ENCODE peak calls at places on chromosomes 1 and 21, in ten cellular contexts. One of them, this sample, is unnamed.
A peak's percentile ranks its signal among the peaks of the same experiment; 100 is the strongest.

GRCh38 chr1:12157366-12158231 is 9.2 kb upstream of the TNFRSF1B start:
- DNase-seq in neural crest cell: no peak
- DNase-seq in GM23338: no peak
- DNase-seq in OCI-LY7: no peak
- DNase-seq in osteocyte: no peak
- DNase-seq in colonic mucosa: no peak
- DNase-seq in Calu3: no peak
- DNase-seq in CD8-positive, alpha-beta T cell: no peak
- DNase-seq in activated B cell treated with CpG ODN at 0.5 μM for 24 hours: no peak
- DNase-seq in astrocyte of the cerebellum: no peak
- DNase-seq in this sample: no peak

GRCh38 chr1:119569095-119569494 is 62.1 kb downstream of the HSD3B1 start:
- DNase-seq in neural crest cell: no peak
- DNase-seq in GM23338: no peak
- DNase-seq in OCI-LY7: no peak
- DNase-seq in osteocyte: no peak
- DNase-seq in colonic mucosa: no peak
- DNase-seq in Calu3: no peak
- DNase-seq in CD8-positive, alpha-beta T cell: no peak
- DNase-seq in activated B cell treated with CpG ODN at 0.5 μM for 24 hours: no peak
- DNase-seq in astrocyte of the cerebellum: no peak
- DNase-seq in this sample: no peak

GRCh38 chr1:27451346-27451745 is 38.6 kb downstream of the WASF2 start:
- DNase-seq in neural crest cell: no peak
- DNase-seq in GM23338: no peak
- DNase-seq in OCI-LY7: peak; percentile 29
- DNase-seq in osteocyte: no peak
- DNase-seq in colonic mucosa: no peak
- DNase-seq in Calu3: no peak
- DNase-seq in CD8-positive, alpha-beta T cell: no peak
- DNase-seq in activated B cell treated with CpG ODN at 0.5 μM for 24 hours: no peak
- DNase-seq in astrocyte of the cerebellum: no peak
- DNase-seq in this sample: no peak

GRCh38 chr1:230375795-230376194 is 50.3 kb downstream of the PGBD5 start:
- DNase-seq in neural crest cell: peak; percentile 13
- DNase-seq in GM23338: no peak
- DNase-seq in OCI-LY7: no peak
- DNase-seq in osteocyte: no peak
- DNase-seq in colonic mucosa: no peak
- DNase-seq in Calu3: no peak
- DNase-seq in CD8-positive, alpha-beta T cell: no peak
- DNase-seq in activated B cell treated with CpG ODN at 0.5 μM for 24 hours: no peak
- DNase-seq in astrocyte of the cerebellum: no peak
- DNase-seq in this sample: no peak

GRCh38 chr1:201346337-201346939 is 31.0 kb downstream of the TNNT2 start:
- DNase-seq in neural crest cell: peak; percentile 48
- DNase-seq in GM23338: peak; percentile 88
- DNase-seq in OCI-LY7: peak; percentile 23
- DNase-seq in osteocyte: no peak
- DNase-seq in colonic mucosa: peak; percentile 65
- DNase-seq in Calu3: peak; percentile 82
- DNase-seq in CD8-positive, alpha-beta T cell: no peak
- DNase-seq in activated B cell treated with CpG ODN at 0.5 μM for 24 hours: no peak
- DNase-seq in astrocyte of the cerebellum: peak; percentile 24
- DNase-seq in this sample: no peak

GRCh38 chr1:163315773-163316374 is 5.9 kb upstream of the NUF2 start:
- DNase-seq in neural crest cell: peak; percentile 41
- DNase-seq in GM23338: peak; percentile 68
- DNase-seq in OCI-LY7: peak; percentile 62
- DNase-seq in osteocyte: no peak
- DNase-seq in colonic mucosa: peak; percentile 24
- DNase-seq in Calu3: peak; percentile 59
- DNase-seq in CD8-positive, alpha-beta T cell: peak; percentile 28
- DNase-seq in activated B cell treated with CpG ODN at 0.5 μM for 24 hours: no peak
- DNase-seq in astrocyte of the cerebellum: peak; percentile 38
- DNase-seq in this sample: no peak

GRCh38 chr1:153663211-153663610 is 4.7 kb downstream of the SNAPIN start:
- DNase-seq in neural crest cell: no peak
- DNase-seq in GM23338: no peak
- DNase-seq in OCI-LY7: no peak
- DNase-seq in osteocyte: no peak
- DNase-seq in colonic mucosa: no peak
- DNase-seq in Calu3: no peak
- DNase-seq in CD8-positive, alpha-beta T cell: no peak
- DNase-seq in activated B cell treated with CpG ODN at 0.5 μM for 24 hours: no peak
- DNase-seq in astrocyte of the cerebellum: no peak
- DNase-seq in this sample: no peak

GRCh38 chr1:106924360-106924759 is 132.1 kb upstream of the PRMT6 start:
- DNase-seq in neural crest cell: no peak
- DNase-seq in GM23338: peak; percentile 74
- DNase-seq in OCI-LY7: no peak
- DNase-seq in osteocyte: no peak
- DNase-seq in colonic mucosa: no peak
- DNase-seq in Calu3: no peak
- DNase-seq in CD8-positive, alpha-beta T cell: no peak
- DNase-seq in activated B cell treated with CpG ODN at 0.5 μM for 24 hours: no peak
- DNase-seq in astrocyte of the cerebellum: peak; percentile 18
- DNase-seq in this sample: no peak

GRCh38 chr1:55214903-55215193 is 316 bp downstream of the USP24 start:
- DNase-seq in neural crest cell: peak; percentile 44
- DNase-seq in GM23338: peak; percentile 62
- DNase-seq in OCI-LY7: no peak
- DNase-seq in osteocyte: peak; percentile 86
- DNase-seq in colonic mucosa: peak; percentile 38
- DNase-seq in Calu3: peak; percentile 31
- DNase-seq in CD8-positive, alpha-beta T cell: no peak
- DNase-seq in activated B cell treated with CpG ODN at 0.5 μM for 24 hours: no peak
- DNase-seq in astrocyte of the cerebellum: no peak
- DNase-seq in this sample: no peak

GRCh38 chr1:71242239-71242638 is 161.4 kb upstream of the ZRANB2 start:
- DNase-seq in neural crest cell: no peak
- DNase-seq in GM23338: no peak
- DNase-seq in OCI-LY7: no peak
- DNase-seq in osteocyte: no peak
- DNase-seq in colonic mucosa: no peak
- DNase-seq in Calu3: no peak
- DNase-seq in CD8-positive, alpha-beta T cell: no peak
- DNase-seq in activated B cell treated with CpG ODN at 0.5 μM for 24 hours: no peak
- DNase-seq in astrocyte of the cerebellum: no peak
- DNase-seq in this sample: no peak

DNA sequence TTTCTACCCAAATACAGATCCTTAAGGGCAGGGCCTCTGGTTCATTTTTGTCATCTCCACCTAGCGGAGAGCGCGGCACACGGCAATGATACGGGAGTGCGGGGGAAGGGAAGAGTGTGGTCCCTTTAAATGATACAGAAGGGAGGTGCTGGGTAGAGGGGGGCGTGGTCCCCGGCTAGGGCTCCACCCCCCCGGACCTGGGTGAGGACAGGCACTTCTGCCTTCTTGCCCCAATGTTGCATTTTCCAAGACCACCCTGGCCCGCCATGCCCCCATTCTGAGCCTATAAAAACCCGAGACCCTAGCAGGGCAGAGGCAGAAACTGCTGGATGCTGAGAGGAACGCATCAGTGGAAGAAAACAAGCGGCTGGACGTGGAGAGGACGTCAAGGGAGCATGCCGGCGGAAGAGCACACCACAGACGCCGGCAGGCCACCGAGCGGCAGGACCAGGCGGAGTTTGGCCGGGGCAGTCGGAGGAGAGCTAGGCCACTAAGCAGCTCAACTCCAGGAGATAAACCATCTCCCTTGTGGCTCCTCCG is 30.0 kb downstream of the LRRC3 start:
- DNase-seq in neural crest cell: peak; percentile 65
- DNase-seq in GM23338: peak; percentile 87
- DNase-seq in OCI-LY7: no peak
- DNase-seq in osteocyte: no peak
- DNase-seq in colonic mucosa: peak; percentile 33
- DNase-seq in Calu3: no peak
- DNase-seq in CD8-positive, alpha-beta T cell: peak; percentile 60
- DNase-seq in activated B cell treated with CpG ODN at 0.5 μM for 24 hours: no peak
- DNase-seq in astrocyte of the cerebellum: no peak
- DNase-seq in this sample: no peak
- TF ChIP-seq CTCF in neural crest cell: peak; percentile 63
- TF ChIP-seq CTCF in GM23338: peak; percentile 59
- TF ChIP-seq CTCF in OCI-LY7: no peak
- TF ChIP-seq CTCF in osteocyte: peak; percentile 35
- TF ChIP-seq CTCF in colonic mucosa: no peak
- TF ChIP-seq CTCF in Calu3: no peak
- TF ChIP-seq CTCF in CD8-positive, alpha-beta T cell: no peak
- TF ChIP-seq CTCF in activated B cell treated with CpG ODN at 0.5 μM for 24 hours: no peak
- TF ChIP-seq CTCF in astrocyte of the cerebellum: no peak
- TF ChIP-seq CTCF in this sample: no peak

GRCh38 chr21:41500354-41500753 is 7.6 kb downstream of the TMPRSS2 start:
- DNase-seq in neural crest cell: no peak
- DNase-seq in GM23338: no peak
- DNase-seq in OCI-LY7: no peak
- DNase-seq in osteocyte: no peak
- DNase-seq in colonic mucosa: no peak
- DNase-seq in Calu3: no peak
- DNase-seq in CD8-positive, alpha-beta T cell: no peak
- DNase-seq in activated B cell treated with CpG ODN at 0.5 μM for 24 hours: no peak
- DNase-seq in astrocyte of the cerebellum: no peak
- DNase-seq in this sample: no peak

GRCh38 chr21:41500931-41501381 is 7.0 kb downstream of the TMPRSS2 start:
- DNase-seq in neural crest cell: no peak
- DNase-seq in GM23338: no peak
- DNase-seq in OCI-LY7: no peak
- DNase-seq in osteocyte: no peak
- DNase-seq in colonic mucosa: peak; percentile 79
- DNase-seq in Calu3: peak; percentile 53
- DNase-seq in CD8-positive, alpha-beta T cell: no peak
- DNase-seq in activated B cell treated with CpG ODN at 0.5 μM for 24 hours: no peak
- DNase-seq in astrocyte of the cerebellum: no peak
- DNase-seq in this sample: no peak

GRCh38 chr21:41503331-41503730 is 4.6 kb downstream of the TMPRSS2 start:
- DNase-seq in neural crest cell: no peak
- DNase-seq in GM23338: no peak
- DNase-seq in OCI-LY7: no peak
- DNase-seq in osteocyte: no peak
- DNase-seq in colonic mucosa: no peak
- DNase-seq in Calu3: no peak
- DNase-seq in CD8-positive, alpha-beta T cell: no peak
- DNase-seq in activated B cell treated with CpG ODN at 0.5 μM for 24 hours: no peak
- DNase-seq in astrocyte of the cerebellum: no peak
- DNase-seq in this sample: no peak

GRCh38 chr21:41499920-41500319 is 8.0 kb downstream of the TMPRSS2 start:
- DNase-seq in neural crest cell: no peak
- DNase-seq in GM23338: no peak
- DNase-seq in OCI-LY7: no peak
- DNase-seq in osteocyte: no peak
- DNase-seq in colonic mucosa: no peak
- DNase-seq in Calu3: no peak
- DNase-seq in CD8-positive, alpha-beta T cell: no peak
- DNase-seq in activated B cell treated with CpG ODN at 0.5 μM for 24 hours: no peak
- DNase-seq in astrocyte of the cerebellum: no peak
- DNase-seq in this sample: no peak

DNA sequence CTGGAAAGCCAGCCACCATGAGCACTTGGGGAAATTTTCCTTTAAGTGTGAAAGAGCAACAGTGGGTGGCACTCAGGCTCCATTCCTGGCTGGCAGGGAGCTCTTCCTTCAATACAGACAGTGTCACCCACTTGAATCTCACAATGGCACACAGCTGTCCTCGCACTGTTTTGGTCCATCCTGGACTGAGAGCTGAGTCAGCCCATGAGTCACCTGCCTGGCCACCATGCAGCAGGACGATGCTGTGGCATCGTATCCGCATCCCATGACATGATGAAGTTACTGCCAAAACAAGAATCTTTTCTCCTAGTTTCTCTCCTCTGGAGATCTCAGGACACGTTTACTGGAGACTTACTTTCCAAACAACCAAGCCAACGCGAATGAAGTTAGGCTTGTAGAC is 6.0 kb downstream of the TMPRSS2 start:
- DNase-seq in neural crest cell: no peak
- DNase-seq in GM23338: no peak
- DNase-seq in OCI-LY7: no peak
- DNase-seq in osteocyte: no peak
- DNase-seq in colonic mucosa: no peak
- DNase-seq in Calu3: no peak
- DNase-seq in CD8-positive, alpha-beta T cell: no peak
- DNase-seq in activated B cell treated with CpG ODN at 0.5 μM for 24 hours: no peak
- DNase-seq in astrocyte of the cerebellum: no peak
- DNase-seq in this sample: no peak
- TF ChIP-seq CTCF in neural crest cell: no peak
- TF ChIP-seq CTCF in GM23338: no peak
- TF ChIP-seq CTCF in OCI-LY7: no peak
- TF ChIP-seq CTCF in osteocyte: no peak
- TF ChIP-seq CTCF in colonic mucosa: no peak
- TF ChIP-seq CTCF in Calu3: no peak
- TF ChIP-seq CTCF in CD8-positive, alpha-beta T cell: no peak
- TF ChIP-seq CTCF in activated B cell treated with CpG ODN at 0.5 μM for 24 hours: no peak
- TF ChIP-seq CTCF in astrocyte of the cerebellum: no peak
- TF ChIP-seq CTCF in this sample: no peak

DNA sequence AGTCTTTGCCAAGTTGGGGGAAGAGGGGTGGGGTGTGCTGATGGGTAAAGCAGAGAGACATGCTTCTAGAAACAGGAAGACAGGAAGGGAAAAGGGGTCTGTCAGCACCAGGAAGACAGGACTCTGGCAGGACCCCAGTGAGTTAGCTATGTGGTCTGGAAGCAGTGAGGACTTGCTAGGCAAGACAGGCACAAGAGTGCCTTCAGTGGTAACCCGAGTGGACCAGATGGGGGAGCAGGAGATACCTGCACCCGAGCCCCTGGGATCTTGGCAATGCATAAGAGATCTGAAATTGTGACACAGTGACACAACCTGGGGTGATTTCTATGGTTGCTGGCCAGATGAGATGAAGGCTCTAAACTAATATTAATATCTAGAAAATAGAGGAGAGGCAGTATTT is 7.0 kb downstream of the TLR5 start:
- DNase-seq in neural crest cell: no peak
- DNase-seq in GM23338: peak; percentile 63
- DNase-seq in OCI-LY7: no peak
- DNase-seq in osteocyte: no peak
- DNase-seq in colonic mucosa: no peak
- DNase-seq in Calu3: no peak
- DNase-seq in CD8-positive, alpha-beta T cell: no peak
- DNase-seq in activated B cell treated with CpG ODN at 0.5 μM for 24 hours: no peak
- DNase-seq in astrocyte of the cerebellum: no peak
- DNase-seq in this sample: no peak
- TF ChIP-seq CTCF in neural crest cell: no peak
- TF ChIP-seq CTCF in GM23338: peak; percentile 35
- TF ChIP-seq CTCF in OCI-LY7: no peak
- TF ChIP-seq CTCF in osteocyte: no peak
- TF ChIP-seq CTCF in colonic mucosa: no peak
- TF ChIP-seq CTCF in Calu3: no peak
- TF ChIP-seq CTCF in CD8-positive, alpha-beta T cell: no peak
- TF ChIP-seq CTCF in activated B cell treated with CpG ODN at 0.5 μM for 24 hours: no peak
- TF ChIP-seq CTCF in astrocyte of the cerebellum: no peak
- TF ChIP-seq CTCF in this sample: no peak

DNA sequence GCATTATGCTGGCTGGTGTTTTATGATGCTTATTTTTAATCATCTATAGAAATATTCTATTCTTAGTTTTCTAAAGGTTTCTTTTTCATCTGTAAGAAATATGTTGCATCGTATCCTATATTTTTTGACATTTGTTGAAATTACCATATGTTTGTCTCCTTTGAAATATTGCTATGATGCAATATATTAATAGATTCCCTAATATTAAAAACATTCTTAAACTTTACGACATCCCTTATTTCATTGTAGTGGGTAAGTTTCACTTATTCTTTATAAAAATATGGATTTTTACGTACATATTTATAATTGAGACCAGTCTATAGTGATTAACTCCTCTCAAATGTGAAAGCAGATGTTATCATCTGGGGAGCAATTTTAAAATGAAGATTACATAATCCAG is 258.2 kb upstream of the DUSP10 start:
- DNase-seq in neural crest cell: no peak
- DNase-seq in GM23338: no peak
- DNase-seq in OCI-LY7: no peak
- DNase-seq in osteocyte: no peak
- DNase-seq in colonic mucosa: no peak
- DNase-seq in Calu3: no peak
- DNase-seq in CD8-positive, alpha-beta T cell: no peak
- DNase-seq in activated B cell treated with CpG ODN at 0.5 μM for 24 hours: no peak
- DNase-seq in astrocyte of the cerebellum: no peak
- DNase-seq in this sample: no peak
- TF ChIP-seq CTCF in neural crest cell: no peak
- TF ChIP-seq CTCF in GM23338: no peak
- TF ChIP-seq CTCF in OCI-LY7: no peak
- TF ChIP-seq CTCF in osteocyte: no peak
- TF ChIP-seq CTCF in colonic mucosa: no peak
- TF ChIP-seq CTCF in Calu3: no peak
- TF ChIP-seq CTCF in CD8-positive, alpha-beta T cell: no peak
- TF ChIP-seq CTCF in activated B cell treated with CpG ODN at 0.5 μM for 24 hours: no peak
- TF ChIP-seq CTCF in astrocyte of the cerebellum: no peak
- TF ChIP-seq CTCF in this sample: no peak

This sample was measured in omental fat pad.